ENCODE peak calls at places on chromosomes 7 and 10, in nine cellular contexts. One of them, this sample, is unnamed.

GRCh38 chr7:54109501-54109900 is 432.7 kb upstream of the VSTM2A start:
- DNase-seq in CD8-positive, alpha-beta T cell: no peak
- DNase-seq in HCT116: no peak
- DNase-seq in AG04450: no peak
- DNase-seq in tibial artery: no peak
- DNase-seq in H9: no peak
- DNase-seq in colonic mucosa: no peak
- DNase-seq in RWPE1: peak
- DNase-seq in effector memory CD4-positive, alpha-beta T cell: no peak
- DNase-seq in this sample: no peak

GRCh38 chr7:45196374-45196773 is 38.8 kb downstream of the RAMP3 start:
- DNase-seq in CD8-positive, alpha-beta T cell: no peak
- DNase-seq in HCT116: no peak
- DNase-seq in AG04450: no peak
- DNase-seq in tibial artery: no peak
- DNase-seq in H9: no peak
- DNase-seq in colonic mucosa: no peak
- DNase-seq in RWPE1: no peak
- DNase-seq in effector memory CD4-positive, alpha-beta T cell: no peak
- DNase-seq in this sample: no peak

GRCh38 chr10:78634389-78634815 is 434.4 kb upstream of the ZMIZ1 start:
- DNase-seq in CD8-positive, alpha-beta T cell: no peak
- DNase-seq in HCT116: no peak
- DNase-seq in AG04450: no peak
- DNase-seq in tibial artery: no peak
- DNase-seq in H9: peak
- DNase-seq in colonic mucosa: no peak
- DNase-seq in RWPE1: peak
- DNase-seq in effector memory CD4-positive, alpha-beta T cell: no peak
- DNase-seq in this sample: no peak

GRCh38 chr10:132449051-132449825 is 52.2 kb downstream of the PWWP2B start:
- DNase-seq in CD8-positive, alpha-beta T cell: no peak
- DNase-seq in HCT116: no peak
- DNase-seq in AG04450: no peak
- DNase-seq in tibial artery: peak
- DNase-seq in H9: no peak
- DNase-seq in colonic mucosa: peak
- DNase-seq in RWPE1: no peak
- DNase-seq in effector memory CD4-positive, alpha-beta T cell: no peak
- DNase-seq in this sample: no peak

GRCh38 chr10:88755753-88756152 is 4.1 kb upstream of the LIPN start:
- DNase-seq in CD8-positive, alpha-beta T cell: no peak
- DNase-seq in HCT116: no peak
- DNase-seq in AG04450: no peak
- DNase-seq in tibial artery: no peak
- DNase-seq in H9: no peak
- DNase-seq in colonic mucosa: no peak
- DNase-seq in RWPE1: no peak
- DNase-seq in effector memory CD4-positive, alpha-beta T cell: no peak
- DNase-seq in this sample: no peak

GRCh38 chr7:30146127-30146612 is 11.4 kb downstream of the MTURN start:
- DNase-seq in CD8-positive, alpha-beta T cell: no peak
- DNase-seq in HCT116: no peak
- DNase-seq in AG04450: no peak
- DNase-seq in tibial artery: no peak
- DNase-seq in H9: no peak
- DNase-seq in colonic mucosa: no peak
- DNase-seq in RWPE1: no peak
- DNase-seq in effector memory CD4-positive, alpha-beta T cell: no peak
- DNase-seq in this sample: no peak

GRCh38 chr10:124015991-124016390 is 77.4 kb downstream of the CHST15 start:
- DNase-seq in CD8-positive, alpha-beta T cell: no peak
- DNase-seq in HCT116: no peak
- DNase-seq in AG04450: no peak
- DNase-seq in tibial artery: no peak
- DNase-seq in H9: no peak
- DNase-seq in colonic mucosa: no peak
- DNase-seq in RWPE1: no peak
- DNase-seq in effector memory CD4-positive, alpha-beta T cell: no peak
- DNase-seq in this sample: no peak

GRCh38 chr10:108817572-108817971 is 1105.7 kb downstream of the XPNPEP1 start:
- DNase-seq in CD8-positive, alpha-beta T cell: no peak
- DNase-seq in HCT116: no peak
- DNase-seq in AG04450: no peak
- DNase-seq in tibial artery: no peak
- DNase-seq in H9: no peak
- DNase-seq in colonic mucosa: no peak
- DNase-seq in RWPE1: no peak
- DNase-seq in effector memory CD4-positive, alpha-beta T cell: no peak
- DNase-seq in this sample: no peak

GRCh38 chr10:78925800-78926319 is 142.9 kb upstream of the ZMIZ1 start:
- DNase-seq in CD8-positive, alpha-beta T cell: no peak
- DNase-seq in HCT116: no peak
- DNase-seq in AG04450: peak
- DNase-seq in tibial artery: no peak
- DNase-seq in H9: no peak
- DNase-seq in colonic mucosa: no peak
- DNase-seq in RWPE1: peak
- DNase-seq in effector memory CD4-positive, alpha-beta T cell: no peak
- DNase-seq in this sample: peak

GRCh38 chr10:5631936-5632335 is 34.5 kb downstream of the ASB13 start:
- DNase-seq in CD8-positive, alpha-beta T cell: no peak
- DNase-seq in HCT116: no peak
- DNase-seq in AG04450: no peak
- DNase-seq in tibial artery: peak
- DNase-seq in H9: no peak
- DNase-seq in colonic mucosa: no peak
- DNase-seq in RWPE1: no peak
- DNase-seq in effector memory CD4-positive, alpha-beta T cell: no peak
- DNase-seq in this sample: no peak

GRCh38 chr7:25565949-25566348 is 337.7 kb upstream of the NPVF start:
- DNase-seq in CD8-positive, alpha-beta T cell: peak
- DNase-seq in HCT116: peak
- DNase-seq in AG04450: peak
- DNase-seq in tibial artery: peak
- DNase-seq in H9: peak
- DNase-seq in colonic mucosa: peak
- DNase-seq in RWPE1: peak
- DNase-seq in effector memory CD4-positive, alpha-beta T cell: peak
- DNase-seq in this sample: peak

GRCh38 chr7:135575296-135575695 is 17.6 kb downstream of the NUP205 start:
- DNase-seq in CD8-positive, alpha-beta T cell: no peak
- DNase-seq in HCT116: no peak
- DNase-seq in AG04450: no peak
- DNase-seq in tibial artery: no peak
- DNase-seq in H9: no peak
- DNase-seq in colonic mucosa: no peak
- DNase-seq in RWPE1: no peak
- DNase-seq in effector memory CD4-positive, alpha-beta T cell: no peak
- DNase-seq in this sample: no peak

GRCh38 chr7:7799138-7799537 is 80.7 kb upstream of the RPA3 start:
- DNase-seq in CD8-positive, alpha-beta T cell: no peak
- DNase-seq in HCT116: no peak
- DNase-seq in AG04450: no peak
- DNase-seq in tibial artery: no peak
- DNase-seq in H9: no peak
- DNase-seq in colonic mucosa: no peak
- DNase-seq in RWPE1: peak
- DNase-seq in effector memory CD4-positive, alpha-beta T cell: no peak
- DNase-seq in this sample: peak

GRCh38 chr10:11358923-11359560 is 252.4 kb downstream of the USP6NL start:
- DNase-seq in CD8-positive, alpha-beta T cell: no peak
- DNase-seq in HCT116: no peak
- DNase-seq in AG04450: no peak
- DNase-seq in tibial artery: peak
- DNase-seq in H9: no peak
- DNase-seq in colonic mucosa: no peak
- DNase-seq in RWPE1: no peak
- DNase-seq in effector memory CD4-positive, alpha-beta T cell: no peak
- DNase-seq in this sample: no peak

GRCh38 chr10:11358046-11358445 is 253.4 kb downstream of the USP6NL start:
- DNase-seq in CD8-positive, alpha-beta T cell: no peak
- DNase-seq in HCT116: no peak
- DNase-seq in AG04450: no peak
- DNase-seq in tibial artery: no peak
- DNase-seq in H9: no peak
- DNase-seq in colonic mucosa: no peak
- DNase-seq in RWPE1: no peak
- DNase-seq in effector memory CD4-positive, alpha-beta T cell: no peak
- DNase-seq in this sample: no peak

GRCh38 chr10:11357361-11357760 is 254.1 kb downstream of the USP6NL start:
- DNase-seq in CD8-positive, alpha-beta T cell: no peak
- DNase-seq in HCT116: no peak
- DNase-seq in AG04450: no peak
- DNase-seq in tibial artery: peak
- DNase-seq in H9: no peak
- DNase-seq in colonic mucosa: no peak
- DNase-seq in RWPE1: no peak
- DNase-seq in effector memory CD4-positive, alpha-beta T cell: no peak
- DNase-seq in this sample: no peak

GRCh38 chr10:11363497-11363896 is 248.0 kb downstream of the USP6NL start:
- DNase-seq in CD8-positive, alpha-beta T cell: no peak
- DNase-seq in HCT116: no peak
- DNase-seq in AG04450: no peak
- DNase-seq in tibial artery: no peak
- DNase-seq in H9: no peak
- DNase-seq in colonic mucosa: no peak
- DNase-seq in RWPE1: no peak
- DNase-seq in effector memory CD4-positive, alpha-beta T cell: no peak
- DNase-seq in this sample: no peak

DNA sequence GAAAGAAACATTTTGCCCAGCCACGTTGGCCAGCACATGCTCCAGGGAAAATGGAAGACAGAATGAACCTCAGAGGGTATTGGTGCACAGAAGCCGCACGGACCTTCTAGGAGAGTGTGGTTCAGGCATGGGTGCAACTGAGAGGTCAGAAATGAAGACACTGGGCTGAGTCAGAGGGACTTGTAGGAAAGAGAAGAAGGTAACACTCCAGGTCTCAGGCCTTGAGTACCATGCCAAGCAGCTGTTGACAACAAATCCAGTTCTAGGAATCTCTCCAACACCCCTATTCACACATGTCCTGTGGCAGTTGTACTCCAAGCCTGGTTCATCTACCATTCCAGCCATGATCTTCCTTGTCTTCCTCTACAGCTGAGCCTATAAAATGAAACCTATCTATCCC is 251.6 kb downstream of the USP6NL start:
- DNase-seq in CD8-positive, alpha-beta T cell: no peak
- DNase-seq in HCT116: no peak
- DNase-seq in AG04450: no peak
- DNase-seq in tibial artery: no peak
- DNase-seq in H9: no peak
- DNase-seq in colonic mucosa: no peak
- DNase-seq in RWPE1: no peak
- DNase-seq in effector memory CD4-positive, alpha-beta T cell: no peak
- DNase-seq in this sample: no peak
- H3K27ac ChIP-seq in CD8-positive, alpha-beta T cell: no peak
- H3K27ac ChIP-seq in HCT116: no peak
- H3K27ac ChIP-seq in AG04450: no peak
- H3K27ac ChIP-seq in tibial artery: no peak
- H3K27ac ChIP-seq in H9: no peak
- H3K27ac ChIP-seq in colonic mucosa: no peak
- H3K27ac ChIP-seq in RWPE1: no peak
- H3K27ac ChIP-seq in effector memory CD4-positive, alpha-beta T cell: no peak
- H3K27ac ChIP-seq in this sample: no peak

GRCh38 chr10:23675588-23675987 is 236.7 kb downstream of the OTUD1 start:
- DNase-seq in CD8-positive, alpha-beta T cell: no peak
- DNase-seq in HCT116: no peak
- DNase-seq in AG04450: no peak
- DNase-seq in tibial artery: no peak
- DNase-seq in H9: no peak
- DNase-seq in colonic mucosa: no peak
- DNase-seq in RWPE1: no peak
- DNase-seq in effector memory CD4-positive, alpha-beta T cell: no peak
- DNase-seq in this sample: no peak
- H3K27ac ChIP-seq in CD8-positive, alpha-beta T cell: no peak
- H3K27ac ChIP-seq in HCT116: no peak
- H3K27ac ChIP-seq in AG04450: no peak
- H3K27ac ChIP-seq in tibial artery: no peak
- H3K27ac ChIP-seq in H9: no peak
- H3K27ac ChIP-seq in colonic mucosa: no peak
- H3K27ac ChIP-seq in RWPE1: no peak
- H3K27ac ChIP-seq in effector memory CD4-positive, alpha-beta T cell: no peak
- H3K27ac ChIP-seq in this sample: no peak

DNA sequence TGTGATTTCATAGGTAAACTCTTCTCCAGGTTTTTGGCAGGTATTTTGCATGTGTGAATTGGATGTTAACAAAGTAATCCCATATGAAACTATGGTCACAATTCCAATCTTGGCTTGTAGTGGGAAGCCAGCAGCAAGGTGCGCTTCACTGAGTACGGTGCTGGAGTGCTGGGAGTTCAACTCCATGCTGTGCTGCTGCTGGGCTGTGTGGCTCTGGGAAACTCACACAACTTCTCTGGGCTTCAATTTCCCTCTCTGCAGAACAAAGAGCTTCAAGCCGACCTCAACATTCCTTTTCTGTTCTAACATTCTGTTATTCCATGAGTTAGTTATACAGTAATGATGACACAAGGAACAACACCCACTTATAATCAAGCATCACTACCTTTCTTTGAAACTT is 18.2 kb upstream of the PITRM1 start:
- DNase-seq in CD8-positive, alpha-beta T cell: no peak
- DNase-seq in HCT116: no peak
- DNase-seq in AG04450: no peak
- DNase-seq in tibial artery: no peak
- DNase-seq in H9: no peak
- DNase-seq in colonic mucosa: no peak
- DNase-seq in RWPE1: no peak
- DNase-seq in effector memory CD4-positive, alpha-beta T cell: no peak
- DNase-seq in this sample: no peak
- H3K27ac ChIP-seq in CD8-positive, alpha-beta T cell: no peak
- H3K27ac ChIP-seq in HCT116: no peak
- H3K27ac ChIP-seq in AG04450: no peak
- H3K27ac ChIP-seq in tibial artery: no peak
- H3K27ac ChIP-seq in H9: no peak
- H3K27ac ChIP-seq in colonic mucosa: no peak
- H3K27ac ChIP-seq in RWPE1: no peak
- H3K27ac ChIP-seq in effector memory CD4-positive, alpha-beta T cell: no peak
- H3K27ac ChIP-seq in this sample: no peak

DNA sequence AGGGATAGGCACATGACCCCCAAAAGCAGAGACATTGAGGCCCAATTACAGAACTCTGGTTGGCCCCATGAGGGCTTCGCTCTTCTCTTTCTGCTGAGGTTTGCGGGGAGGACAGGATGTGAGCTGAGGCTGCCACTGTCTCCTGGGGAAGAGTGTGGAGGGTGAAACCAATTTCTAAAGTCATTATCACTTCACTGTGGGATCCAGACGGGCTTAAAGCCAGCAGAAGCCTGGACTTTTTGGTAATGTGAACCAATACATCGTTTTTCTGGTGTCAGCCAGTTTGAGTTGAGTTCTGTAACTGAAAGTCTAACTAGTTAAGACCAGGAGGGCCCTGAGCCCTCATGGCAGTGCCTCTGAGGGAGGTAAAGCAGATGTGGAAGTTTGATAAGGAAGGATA is 163.0 kb downstream of the MYOF start:
- DNase-seq in CD8-positive, alpha-beta T cell: no peak
- DNase-seq in HCT116: no peak
- DNase-seq in AG04450: no peak
- DNase-seq in tibial artery: no peak
- DNase-seq in H9: no peak
- DNase-seq in colonic mucosa: no peak
- DNase-seq in RWPE1: no peak
- DNase-seq in effector memory CD4-positive, alpha-beta T cell: no peak
- DNase-seq in this sample: no peak
- H3K27ac ChIP-seq in CD8-positive, alpha-beta T cell: no peak
- H3K27ac ChIP-seq in HCT116: no peak
- H3K27ac ChIP-seq in AG04450: no peak
- H3K27ac ChIP-seq in tibial artery: no peak
- H3K27ac ChIP-seq in H9: no peak
- H3K27ac ChIP-seq in colonic mucosa: no peak
- H3K27ac ChIP-seq in RWPE1: no peak
- H3K27ac ChIP-seq in effector memory CD4-positive, alpha-beta T cell: no peak
- H3K27ac ChIP-seq in this sample: no peak